ENCODE peak calls at places on chromosomes 2 and 18, in nine cellular contexts. One of them, this sample, is unnamed.

GRCh38 chr2:171788316-171788993 is 101.2 kb downstream of the DYNC1I2 start:
- DNase-seq in endodermal cell: peak
- DNase-seq in immature natural killer cell: no peak
- DNase-seq in effector CD4-positive, alpha-beta T cell: no peak
- DNase-seq in WERI-Rb-1: no peak
- DNase-seq in anterior cingulate cortex: no peak
- DNase-seq in AG20443: no peak
- DNase-seq in MCF 10A: no peak
- DNase-seq in stimulated activated CD8-positive, alpha-beta memory T cell treated with anti-CD3 and anti-CD28 coated beads, Interleukin-7, amount 100 ng/mL, for 24 hours: no peak
- DNase-seq in this sample: no peak

GRCh38 chr2:49044265-49044664 is 110.0 kb downstream of the FSHR start:
- DNase-seq in endodermal cell: no peak
- DNase-seq in immature natural killer cell: no peak
- DNase-seq in effector CD4-positive, alpha-beta T cell: no peak
- DNase-seq in WERI-Rb-1: no peak
- DNase-seq in anterior cingulate cortex: no peak
- DNase-seq in AG20443: no peak
- DNase-seq in MCF 10A: no peak
- DNase-seq in stimulated activated CD8-positive, alpha-beta memory T cell treated with anti-CD3 and anti-CD28 coated beads, Interleukin-7, amount 100 ng/mL, for 24 hours: no peak
- DNase-seq in this sample: no peak

GRCh38 chr2:24489942-24490673 is 946 bp upstream of the NCOA1 start:
- DNase-seq in endodermal cell: peak
- DNase-seq in immature natural killer cell: no peak
- DNase-seq in effector CD4-positive, alpha-beta T cell: no peak
- DNase-seq in WERI-Rb-1: peak
- DNase-seq in anterior cingulate cortex: no peak
- DNase-seq in AG20443: no peak
- DNase-seq in MCF 10A: peak
- DNase-seq in stimulated activated CD8-positive, alpha-beta memory T cell treated with anti-CD3 and anti-CD28 coated beads, Interleukin-7, amount 100 ng/mL, for 24 hours: no peak
- DNase-seq in this sample: no peak

GRCh38 chr2:33210626-33211025 is 263.9 kb downstream of the LTBP1 start:
- DNase-seq in endodermal cell: peak
- DNase-seq in immature natural killer cell: no peak
- DNase-seq in effector CD4-positive, alpha-beta T cell: no peak
- DNase-seq in WERI-Rb-1: no peak
- DNase-seq in anterior cingulate cortex: no peak
- DNase-seq in AG20443: peak
- DNase-seq in MCF 10A: peak
- DNase-seq in stimulated activated CD8-positive, alpha-beta memory T cell treated with anti-CD3 and anti-CD28 coated beads, Interleukin-7, amount 100 ng/mL, for 24 hours: no peak
- DNase-seq in this sample: no peak

GRCh38 chr2:6664662-6665061 is 201.0 kb downstream of the CMPK2 start:
- DNase-seq in endodermal cell: no peak
- DNase-seq in immature natural killer cell: no peak
- DNase-seq in effector CD4-positive, alpha-beta T cell: no peak
- DNase-seq in WERI-Rb-1: no peak
- DNase-seq in anterior cingulate cortex: no peak
- DNase-seq in AG20443: no peak
- DNase-seq in MCF 10A: no peak
- DNase-seq in stimulated activated CD8-positive, alpha-beta memory T cell treated with anti-CD3 and anti-CD28 coated beads, Interleukin-7, amount 100 ng/mL, for 24 hours: no peak
- DNase-seq in this sample: no peak

GRCh38 chr2:36450466-36451196 is 95.1 kb downstream of the CRIM1 start:
- DNase-seq in endodermal cell: no peak
- DNase-seq in immature natural killer cell: no peak
- DNase-seq in effector CD4-positive, alpha-beta T cell: no peak
- DNase-seq in WERI-Rb-1: no peak
- DNase-seq in anterior cingulate cortex: no peak
- DNase-seq in AG20443: peak
- DNase-seq in MCF 10A: peak
- DNase-seq in stimulated activated CD8-positive, alpha-beta memory T cell treated with anti-CD3 and anti-CD28 coated beads, Interleukin-7, amount 100 ng/mL, for 24 hours: no peak
- DNase-seq in this sample: no peak

GRCh38 chr2:231710751-231711676 is 2.7 kb downstream of the PTMA start:
- DNase-seq in endodermal cell: peak
- DNase-seq in immature natural killer cell: no peak
- DNase-seq in effector CD4-positive, alpha-beta T cell: no peak
- DNase-seq in WERI-Rb-1: no peak
- DNase-seq in anterior cingulate cortex: no peak
- DNase-seq in AG20443: peak
- DNase-seq in MCF 10A: peak
- DNase-seq in stimulated activated CD8-positive, alpha-beta memory T cell treated with anti-CD3 and anti-CD28 coated beads, Interleukin-7, amount 100 ng/mL, for 24 hours: no peak
- DNase-seq in this sample: no peak

GRCh38 chr2:219252084-219252483 is 959 bp upstream of the TUBA4B start:
- DNase-seq in endodermal cell: no peak
- DNase-seq in immature natural killer cell: no peak
- DNase-seq in effector CD4-positive, alpha-beta T cell: peak
- DNase-seq in WERI-Rb-1: no peak
- DNase-seq in anterior cingulate cortex: no peak
- DNase-seq in AG20443: no peak
- DNase-seq in MCF 10A: peak
- DNase-seq in stimulated activated CD8-positive, alpha-beta memory T cell treated with anti-CD3 and anti-CD28 coated beads, Interleukin-7, amount 100 ng/mL, for 24 hours: no peak
- DNase-seq in this sample: no peak

GRCh38 chr2:38462121-38462634 is 85.1 kb upstream of the ATL2 start:
- DNase-seq in endodermal cell: no peak
- DNase-seq in immature natural killer cell: no peak
- DNase-seq in effector CD4-positive, alpha-beta T cell: no peak
- DNase-seq in WERI-Rb-1: no peak
- DNase-seq in anterior cingulate cortex: no peak
- DNase-seq in AG20443: peak
- DNase-seq in MCF 10A: peak
- DNase-seq in stimulated activated CD8-positive, alpha-beta memory T cell treated with anti-CD3 and anti-CD28 coated beads, Interleukin-7, amount 100 ng/mL, for 24 hours: no peak
- DNase-seq in this sample: no peak

GRCh38 chr18:24227976-24228660 is 89.3 kb downstream of the CABYR start:
- DNase-seq in endodermal cell: no peak
- DNase-seq in immature natural killer cell: no peak
- DNase-seq in effector CD4-positive, alpha-beta T cell: no peak
- DNase-seq in WERI-Rb-1: no peak
- DNase-seq in anterior cingulate cortex: no peak
- DNase-seq in AG20443: peak
- DNase-seq in MCF 10A: peak
- DNase-seq in stimulated activated CD8-positive, alpha-beta memory T cell treated with anti-CD3 and anti-CD28 coated beads, Interleukin-7, amount 100 ng/mL, for 24 hours: no peak
- DNase-seq in this sample: no peak

GRCh38 chr2:200713704-200714064 is 98.0 kb upstream of the BZW1 start:
- DNase-seq in endodermal cell: no peak
- DNase-seq in immature natural killer cell: no peak
- DNase-seq in effector CD4-positive, alpha-beta T cell: no peak
- DNase-seq in WERI-Rb-1: no peak
- DNase-seq in anterior cingulate cortex: no peak
- DNase-seq in AG20443: no peak
- DNase-seq in MCF 10A: no peak
- DNase-seq in stimulated activated CD8-positive, alpha-beta memory T cell treated with anti-CD3 and anti-CD28 coated beads, Interleukin-7, amount 100 ng/mL, for 24 hours: no peak
- DNase-seq in this sample: no peak

GRCh38 chr2:106575955-106576354 is 88.8 kb downstream of the CD8B2 start:
- DNase-seq in endodermal cell: peak
- DNase-seq in immature natural killer cell: no peak
- DNase-seq in effector CD4-positive, alpha-beta T cell: no peak
- DNase-seq in WERI-Rb-1: peak
- DNase-seq in anterior cingulate cortex: no peak
- DNase-seq in AG20443: peak
- DNase-seq in MCF 10A: peak
- DNase-seq in stimulated activated CD8-positive, alpha-beta memory T cell treated with anti-CD3 and anti-CD28 coated beads, Interleukin-7, amount 100 ng/mL, for 24 hours: no peak
- DNase-seq in this sample: no peak

GRCh38 chr18:2855560-2856350 is 8.9 kb downstream of the EMILIN2 start:
- DNase-seq in endodermal cell: no peak
- DNase-seq in immature natural killer cell: no peak
- DNase-seq in effector CD4-positive, alpha-beta T cell: no peak
- DNase-seq in WERI-Rb-1: no peak
- DNase-seq in anterior cingulate cortex: no peak
- DNase-seq in AG20443: no peak
- DNase-seq in MCF 10A: no peak
- DNase-seq in stimulated activated CD8-positive, alpha-beta memory T cell treated with anti-CD3 and anti-CD28 coated beads, Interleukin-7, amount 100 ng/mL, for 24 hours: no peak
- DNase-seq in this sample: no peak

GRCh38 chr2:190328748-190329147 is 9.1 kb upstream of the HIBCH start:
- DNase-seq in endodermal cell: no peak
- DNase-seq in immature natural killer cell: no peak
- DNase-seq in effector CD4-positive, alpha-beta T cell: no peak
- DNase-seq in WERI-Rb-1: no peak
- DNase-seq in anterior cingulate cortex: no peak
- DNase-seq in AG20443: no peak
- DNase-seq in MCF 10A: no peak
- DNase-seq in stimulated activated CD8-positive, alpha-beta memory T cell treated with anti-CD3 and anti-CD28 coated beads, Interleukin-7, amount 100 ng/mL, for 24 hours: no peak
- DNase-seq in this sample: peak

GRCh38 chr2:195532628-195533271 is 124.3 kb upstream of the SLC39A10 start:
- DNase-seq in endodermal cell: no peak
- DNase-seq in immature natural killer cell: peak
- DNase-seq in effector CD4-positive, alpha-beta T cell: no peak
- DNase-seq in WERI-Rb-1: no peak
- DNase-seq in anterior cingulate cortex: no peak
- DNase-seq in AG20443: peak
- DNase-seq in MCF 10A: peak
- DNase-seq in stimulated activated CD8-positive, alpha-beta memory T cell treated with anti-CD3 and anti-CD28 coated beads, Interleukin-7, amount 100 ng/mL, for 24 hours: no peak
- DNase-seq in this sample: no peak

GRCh38 chr2:192286093-192286701 is 91.5 kb upstream of the TMEFF2 start:
- DNase-seq in endodermal cell: no peak
- DNase-seq in immature natural killer cell: no peak
- DNase-seq in effector CD4-positive, alpha-beta T cell: no peak
- DNase-seq in WERI-Rb-1: peak
- DNase-seq in anterior cingulate cortex: no peak
- DNase-seq in AG20443: peak
- DNase-seq in MCF 10A: peak
- DNase-seq in stimulated activated CD8-positive, alpha-beta memory T cell treated with anti-CD3 and anti-CD28 coated beads, Interleukin-7, amount 100 ng/mL, for 24 hours: no peak
- DNase-seq in this sample: peak

GRCh38 chr2:149787206-149787605 is 199.6 kb upstream of the MMADHC start:
- DNase-seq in endodermal cell: no peak
- DNase-seq in immature natural killer cell: no peak
- DNase-seq in effector CD4-positive, alpha-beta T cell: no peak
- DNase-seq in WERI-Rb-1: no peak
- DNase-seq in anterior cingulate cortex: no peak
- DNase-seq in AG20443: no peak
- DNase-seq in MCF 10A: no peak
- DNase-seq in stimulated activated CD8-positive, alpha-beta memory T cell treated with anti-CD3 and anti-CD28 coated beads, Interleukin-7, amount 100 ng/mL, for 24 hours: no peak
- DNase-seq in this sample: no peak

GRCh38 chr2:11343626-11344341 is 652 bp downstream of the ROCK2 start:
- DNase-seq in endodermal cell: peak
- DNase-seq in immature natural killer cell: peak
- DNase-seq in effector CD4-positive, alpha-beta T cell: no peak
- DNase-seq in WERI-Rb-1: peak
- DNase-seq in anterior cingulate cortex: no peak
- DNase-seq in AG20443: peak
- DNase-seq in MCF 10A: peak
- DNase-seq in stimulated activated CD8-positive, alpha-beta memory T cell treated with anti-CD3 and anti-CD28 coated beads, Interleukin-7, amount 100 ng/mL, for 24 hours: no peak
- DNase-seq in this sample: no peak

GRCh38 chr18:44922968-44923367 is 242.3 kb downstream of the SETBP1 start:
- DNase-seq in endodermal cell: no peak
- DNase-seq in immature natural killer cell: no peak
- DNase-seq in effector CD4-positive, alpha-beta T cell: no peak
- DNase-seq in WERI-Rb-1: no peak
- DNase-seq in anterior cingulate cortex: no peak
- DNase-seq in AG20443: no peak
- DNase-seq in MCF 10A: no peak
- DNase-seq in stimulated activated CD8-positive, alpha-beta memory T cell treated with anti-CD3 and anti-CD28 coated beads, Interleukin-7, amount 100 ng/mL, for 24 hours: no peak
- DNase-seq in this sample: no peak

GRCh38 chr2:15412779-15413178 is 148.4 kb downstream of the NBAS start:
- DNase-seq in endodermal cell: no peak
- DNase-seq in immature natural killer cell: no peak
- DNase-seq in effector CD4-positive, alpha-beta T cell: no peak
- DNase-seq in WERI-Rb-1: no peak
- DNase-seq in anterior cingulate cortex: no peak
- DNase-seq in AG20443: no peak
- DNase-seq in MCF 10A: peak
- DNase-seq in stimulated activated CD8-positive, alpha-beta memory T cell treated with anti-CD3 and anti-CD28 coated beads, Interleukin-7, amount 100 ng/mL, for 24 hours: no peak
- DNase-seq in this sample: no peak

GRCh38 chr2:36562245-36562644 is 35.7 kb downstream of the FEZ2 start:
- DNase-seq in endodermal cell: no peak
- DNase-seq in immature natural killer cell: no peak
- DNase-seq in effector CD4-positive, alpha-beta T cell: no peak
- DNase-seq in WERI-Rb-1: no peak
- DNase-seq in anterior cingulate cortex: no peak
- DNase-seq in AG20443: no peak
- DNase-seq in MCF 10A: no peak
- DNase-seq in stimulated activated CD8-positive, alpha-beta memory T cell treated with anti-CD3 and anti-CD28 coated beads, Interleukin-7, amount 100 ng/mL, for 24 hours: no peak
- DNase-seq in this sample: no peak

GRCh38 chr2:177031435-177032222 is 181.0 kb upstream of the HNRNPA3 start:
- DNase-seq in endodermal cell: no peak
- DNase-seq in immature natural killer cell: no peak
- DNase-seq in effector CD4-positive, alpha-beta T cell: no peak
- DNase-seq in WERI-Rb-1: peak
- DNase-seq in anterior cingulate cortex: no peak
- DNase-seq in AG20443: no peak
- DNase-seq in MCF 10A: no peak
- DNase-seq in stimulated activated CD8-positive, alpha-beta memory T cell treated with anti-CD3 and anti-CD28 coated beads, Interleukin-7, amount 100 ng/mL, for 24 hours: no peak
- DNase-seq in this sample: peak

GRCh38 chr2:158662406-158662805 is 132.7 kb upstream of the DAPL1 start:
- DNase-seq in endodermal cell: no peak
- DNase-seq in immature natural killer cell: no peak
- DNase-seq in effector CD4-positive, alpha-beta T cell: no peak
- DNase-seq in WERI-Rb-1: no peak
- DNase-seq in anterior cingulate cortex: no peak
- DNase-seq in AG20443: no peak
- DNase-seq in MCF 10A: no peak
- DNase-seq in stimulated activated CD8-positive, alpha-beta memory T cell treated with anti-CD3 and anti-CD28 coated beads, Interleukin-7, amount 100 ng/mL, for 24 hours: no peak
- DNase-seq in this sample: no peak

GRCh38 chr2:232075080-232075479 is 113.6 kb downstream of the DIS3L2 start:
- DNase-seq in endodermal cell: no peak
- DNase-seq in immature natural killer cell: no peak
- DNase-seq in effector CD4-positive, alpha-beta T cell: no peak
- DNase-seq in WERI-Rb-1: no peak
- DNase-seq in anterior cingulate cortex: no peak
- DNase-seq in AG20443: peak
- DNase-seq in MCF 10A: peak
- DNase-seq in stimulated activated CD8-positive, alpha-beta memory T cell treated with anti-CD3 and anti-CD28 coated beads, Interleukin-7, amount 100 ng/mL, for 24 hours: no peak
- DNase-seq in this sample: no peak

GRCh38 chr2:45974762-45975408 is 322.3 kb upstream of the EPAS1 start:
- DNase-seq in endodermal cell: no peak
- DNase-seq in immature natural killer cell: no peak
- DNase-seq in effector CD4-positive, alpha-beta T cell: no peak
- DNase-seq in WERI-Rb-1: no peak
- DNase-seq in anterior cingulate cortex: no peak
- DNase-seq in AG20443: no peak
- DNase-seq in MCF 10A: no peak
- DNase-seq in stimulated activated CD8-positive, alpha-beta memory T cell treated with anti-CD3 and anti-CD28 coated beads, Interleukin-7, amount 100 ng/mL, for 24 hours: no peak
- DNase-seq in this sample: no peak

GRCh38 chr2:45382744-45383143 is 228.3 kb downstream of the SRBD1 start:
- DNase-seq in endodermal cell: no peak
- DNase-seq in immature natural killer cell: no peak
- DNase-seq in effector CD4-positive, alpha-beta T cell: no peak
- DNase-seq in WERI-Rb-1: no peak
- DNase-seq in anterior cingulate cortex: no peak
- DNase-seq in AG20443: no peak
- DNase-seq in MCF 10A: peak
- DNase-seq in stimulated activated CD8-positive, alpha-beta memory T cell treated with anti-CD3 and anti-CD28 coated beads, Interleukin-7, amount 100 ng/mL, for 24 hours: no peak
- DNase-seq in this sample: no peak

GRCh38 chr2:120140866-120141265 is 82.3 kb downstream of the TMEM185B start:
- DNase-seq in endodermal cell: no peak
- DNase-seq in immature natural killer cell: no peak
- DNase-seq in effector CD4-positive, alpha-beta T cell: no peak
- DNase-seq in WERI-Rb-1: no peak
- DNase-seq in anterior cingulate cortex: no peak
- DNase-seq in AG20443: no peak
- DNase-seq in MCF 10A: no peak
- DNase-seq in stimulated activated CD8-positive, alpha-beta memory T cell treated with anti-CD3 and anti-CD28 coated beads, Interleukin-7, amount 100 ng/mL, for 24 hours: no peak
- DNase-seq in this sample: no peak

GRCh38 chr2:170816499-170817246 is at the start of gene GAD1:
- DNase-seq in endodermal cell: peak
- DNase-seq in immature natural killer cell: no peak
- DNase-seq in effector CD4-positive, alpha-beta T cell: peak
- DNase-seq in WERI-Rb-1: peak
- DNase-seq in anterior cingulate cortex: no peak
- DNase-seq in AG20443: peak
- DNase-seq in MCF 10A: peak
- DNase-seq in stimulated activated CD8-positive, alpha-beta memory T cell treated with anti-CD3 and anti-CD28 coated beads, Interleukin-7, amount 100 ng/mL, for 24 hours: peak
- DNase-seq in this sample: peak

GRCh38 chr18:48412339-48412929 is 3.3 kb upstream of the ZBTB7C start:
- DNase-seq in endodermal cell: peak
- DNase-seq in immature natural killer cell: peak
- DNase-seq in effector CD4-positive, alpha-beta T cell: no peak
- DNase-seq in WERI-Rb-1: peak
- DNase-seq in anterior cingulate cortex: no peak
- DNase-seq in AG20443: peak
- DNase-seq in MCF 10A: peak
- DNase-seq in stimulated activated CD8-positive, alpha-beta memory T cell treated with anti-CD3 and anti-CD28 coated beads, Interleukin-7, amount 100 ng/mL, for 24 hours: no peak
- DNase-seq in this sample: peak

GRCh38 chr18:8623549-8624106 is 14.4 kb downstream of the RAB12 start:
- DNase-seq in endodermal cell: no peak
- DNase-seq in immature natural killer cell: peak
- DNase-seq in effector CD4-positive, alpha-beta T cell: no peak
- DNase-seq in WERI-Rb-1: no peak
- DNase-seq in anterior cingulate cortex: no peak
- DNase-seq in AG20443: no peak
- DNase-seq in MCF 10A: peak
- DNase-seq in stimulated activated CD8-positive, alpha-beta memory T cell treated with anti-CD3 and anti-CD28 coated beads, Interleukin-7, amount 100 ng/mL, for 24 hours: no peak
- DNase-seq in this sample: no peak